ENCODE peak calls at places on chromosome 12, in four cellular contexts. R is heart left ventricle, W is transverse colon, Y is gastrocnemius medialis. N is an unnamed sample.
A peak's percentile ranks its signal among the peaks of the same experiment; 100 is the strongest.

GRCh38 chr12:10849425-10849878 is at the start of gene PRR4:
- DNase-seq in R (no peak), W (no peak), Y (no peak), N (no peak)

GRCh38 chr12:89521348-89522238 is 3.0 kb downstream of the GALNT4 start:
- DNase-seq in R (no peak), W (no peak), Y (no peak), N (no peak)

GRCh38 chr12:58415716-58416115 is 474.3 kb downstream of the ATP23 start:
- DNase-seq in R (no peak), W (no peak), Y (no peak), N (no peak)

GRCh38 chr12:7832059-7832696 is 40.5 kb downstream of the SLC2A14 start:
- DNase-seq in R (no peak), W (no peak), Y (no peak), N (peak; percentile 73)

GRCh38 chr12:88200029-88200428 is 57.9 kb downstream of the TMTC3 start:
- DNase-seq in R (no peak), W (no peak), Y (no peak), N (no peak)

GRCh38 chr12:71321130-71321529 is 118.5 kb upstream of the LGR5 start:
- DNase-seq in R (no peak), W (no peak), Y (no peak), N (no peak)

GRCh38 chr12:62192486-62193250 is 67.5 kb upstream of the USP15 start:
- DNase-seq in R (no peak), W (peak; percentile 20), Y (peak; percentile 17), N (peak; percentile 89)

GRCh38 chr12:27063250-27063851 is 19.0 kb downstream of the C12orf71 start:
- DNase-seq in R (no peak), W (no peak), Y (no peak), N (no peak)

GRCh38 chr12:64757778-64758177 is 1.4 kb downstream of the GNS start:
- DNase-seq in R (no peak), W (no peak), Y (no peak), N (no peak)

GRCh38 chr12:76259071-76259470 is 89.1 kb downstream of the BBS10 start:
- DNase-seq in R (no peak), W (no peak), Y (peak; percentile 29), N (no peak)

GRCh38 chr12:2902287-2902880 is 11.7 kb downstream of the TULP3 start:
- DNase-seq in R (no peak), W (peak; percentile 10), Y (no peak), N (peak; percentile 67)

GRCh38 chr12:92294676-92295440 is 149.2 kb upstream of the BTG1 start:
- DNase-seq in R (no peak), W (no peak), Y (no peak), N (no peak)

GRCh38 chr12:29286081-29286800 is 94.7 kb downstream of the ERGIC2 start:
- DNase-seq in R (no peak), W (no peak), Y (no peak), N (no peak)

GRCh38 chr12:3593906-3594305 is 102.9 kb downstream of the PRMT8 start:
- DNase-seq in R (no peak), W (no peak), Y (no peak), N (no peak)

GRCh38 chr12:29681996-29682534 is 101.7 kb downstream of the TMTC1 start:
- DNase-seq in R (no peak), W (no peak), Y (no peak), N (no peak)

GRCh38 chr12:120798696-120799095 is 73.1 kb downstream of the ACADS start:
- DNase-seq in R (no peak), W (no peak), Y (no peak), N (no peak)

GRCh38 chr12:55629058-55629841 is 7.4 kb upstream of the OR10P1 start:
- DNase-seq in R (no peak), W (no peak), Y (no peak), N (no peak)

GRCh38 chr12:124518051-124518932 is 49.1 kb downstream of the NCOR2 start:
- DNase-seq in R (peak; percentile 98), W (peak; percentile 97), Y (peak; percentile 99), N (peak; percentile 30)

GRCh38 chr12:30764251-30764650 is 9.5 kb upstream of the CAPRIN2 start:
- DNase-seq in R (no peak), W (no peak), Y (no peak), N (no peak)

GRCh38 chr12:124259168-124260066 is 35.5 kb upstream of the RFLNA start:
- DNase-seq in R (no peak), W (no peak), Y (no peak), N (no peak)

GRCh38 chr12:120394483-120395367 is 25.8 kb upstream of the MSI1 start:
- DNase-seq in R (no peak), W (peak; percentile 70), Y (no peak), N (no peak)

GRCh38 chr12:60266381-60266852 is 670.6 kb downstream of the SLC16A7 start:
- DNase-seq in R (no peak), W (no peak), Y (no peak), N (no peak)

GRCh38 chr12:118371354-118372282 is 1.1 kb downstream of the TAOK3 start:
- DNase-seq in R (peak; percentile 76), W (peak; percentile 26), Y (no peak), N (peak; percentile 39)

GRCh38 chr12:46455648-46456352 is 83.2 kb upstream of the SLC38A2 start:
- DNase-seq in R (no peak), W (no peak), Y (peak; percentile 42), N (no peak)

GRCh38 chr12:121578230-121579189 is 2.3 kb downstream of the KDM2B start:
- DNase-seq in R (peak; percentile 63), W (peak; percentile 19), Y (no peak), N (peak; percentile 66)

GRCh38 chr12:132710422-132711168 is at the start of gene PGAM5:
- DNase-seq in R (peak; percentile 92), W (peak; percentile 93), Y (peak; percentile 85), N (peak; percentile 93)
- TF ChIP-seq POLR2A in R (no peak), W (peak; percentile 78), Y (peak; percentile 79), N (peak; percentile 75)

GRCh38 chr12:52011602-52012214 is 5.0 kb downstream of the TAMALIN start:
- DNase-seq in R (peak; percentile 11), W (no peak), Y (no peak), N (no peak)
- TF ChIP-seq POLR2A in R (no peak), W (no peak), Y (no peak), N (no peak)

DNA sequence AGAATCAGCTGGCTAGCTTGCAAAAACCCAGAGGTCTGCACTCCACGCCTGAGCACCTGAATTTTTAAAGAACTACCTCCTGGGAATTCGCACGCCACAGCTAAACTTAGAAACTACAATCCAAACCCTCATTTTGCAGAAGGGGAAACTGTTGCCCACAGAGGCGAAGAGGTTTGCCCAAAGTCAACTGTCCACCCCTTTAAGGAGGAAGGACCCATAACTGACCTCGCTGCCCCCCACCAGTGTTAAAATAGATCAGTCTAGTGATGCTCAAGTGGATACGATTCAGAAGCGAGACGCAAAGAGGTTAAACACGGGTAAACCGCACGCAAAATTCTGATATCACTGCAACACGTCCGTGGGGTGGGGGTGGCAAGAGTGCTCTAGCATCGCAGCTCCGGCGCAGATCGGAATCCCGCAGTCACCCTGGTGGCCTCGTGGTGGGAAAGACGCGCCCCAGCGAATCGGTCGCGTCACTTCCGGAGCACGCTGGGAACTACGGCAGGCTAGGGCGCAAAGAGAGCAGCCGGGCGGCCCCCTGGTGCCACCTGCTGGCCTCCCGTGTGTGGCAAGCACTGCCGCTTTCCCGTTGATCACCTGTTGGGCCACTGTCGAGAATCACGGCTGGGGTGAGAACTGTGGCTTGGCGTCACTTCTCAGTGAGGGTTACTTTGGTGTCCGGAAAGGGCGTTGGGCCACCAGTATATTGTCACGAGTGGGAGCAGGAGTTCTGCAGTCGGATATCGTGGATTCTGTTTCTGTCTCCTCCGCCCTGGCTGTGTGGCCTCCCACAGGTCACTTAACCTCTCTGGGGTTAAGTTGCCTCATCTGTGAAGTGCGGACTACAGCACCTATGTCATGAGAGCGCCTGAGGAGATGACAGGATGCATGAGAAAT is at the start of gene ALKBH2:
- DNase-seq in R (peak; percentile 96), W (peak; percentile 95), Y (peak; percentile 92), N (peak; percentile 95)
- TF ChIP-seq POLR2A in R (no peak), W (peak; percentile 25), Y (peak; percentile 52), N (peak; percentile 56)

GRCh38 chr12:81863406-81863805 is 104.3 kb upstream of the PPFIA2 start:
- DNase-seq in R (no peak), W (no peak), Y (no peak), N (no peak)

DNA sequence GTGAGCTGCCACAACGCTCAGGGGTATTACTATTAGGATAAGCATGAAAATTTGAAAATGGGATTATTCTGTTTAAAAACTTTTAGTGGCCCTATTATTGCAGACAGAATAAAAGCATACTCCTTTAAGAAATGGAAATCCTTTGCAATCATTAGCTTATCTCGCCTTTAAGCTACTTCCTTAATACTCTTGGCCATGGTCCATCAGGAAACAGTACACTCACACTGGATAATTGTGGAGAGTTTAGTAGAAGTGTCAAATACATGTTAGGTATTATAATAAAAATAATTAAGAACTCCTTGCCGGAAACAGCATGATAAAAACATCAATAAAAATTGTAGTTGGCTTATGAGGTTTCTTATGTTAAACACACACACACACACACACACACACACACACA is 100.4 kb upstream of the PPFIA2 start:
- DNase-seq in R (no peak), W (no peak), Y (no peak), N (no peak)
- TF ChIP-seq POLR2A in R (no peak), W (no peak), Y (no peak), N (no peak)

GRCh38 chr12:48783432-48783831 is 5.5 kb downstream of the ADCY6 start:
- DNase-seq in R (no peak), W (no peak), Y (no peak), N (no peak)
- TF ChIP-seq POLR2A in R (no peak), W (no peak), Y (no peak), N (no peak)

DNA sequence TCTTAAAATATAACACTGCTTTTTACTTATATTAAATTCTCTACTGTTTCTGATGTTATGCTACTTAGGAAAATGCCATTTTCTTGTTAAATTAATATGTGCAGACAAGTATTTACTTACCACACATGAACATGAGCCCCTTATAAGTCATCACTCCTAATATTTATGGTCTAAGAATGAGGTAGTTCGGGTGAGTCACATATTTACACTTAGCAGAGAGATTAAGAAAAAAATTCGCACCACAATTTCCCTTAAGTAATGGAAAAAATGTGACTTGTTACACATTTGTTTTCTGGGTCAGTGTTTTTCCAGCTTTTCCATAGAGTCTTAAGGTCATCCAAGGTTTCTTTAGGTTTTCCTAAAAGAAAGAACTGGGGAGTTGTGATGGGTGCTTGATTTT is 68.4 kb downstream of the RERG start:
- DNase-seq in R (no peak), W (no peak), Y (no peak), N (no peak)
- TF ChIP-seq POLR2A in R (no peak), W (no peak), Y (no peak), N (no peak)

DNA sequence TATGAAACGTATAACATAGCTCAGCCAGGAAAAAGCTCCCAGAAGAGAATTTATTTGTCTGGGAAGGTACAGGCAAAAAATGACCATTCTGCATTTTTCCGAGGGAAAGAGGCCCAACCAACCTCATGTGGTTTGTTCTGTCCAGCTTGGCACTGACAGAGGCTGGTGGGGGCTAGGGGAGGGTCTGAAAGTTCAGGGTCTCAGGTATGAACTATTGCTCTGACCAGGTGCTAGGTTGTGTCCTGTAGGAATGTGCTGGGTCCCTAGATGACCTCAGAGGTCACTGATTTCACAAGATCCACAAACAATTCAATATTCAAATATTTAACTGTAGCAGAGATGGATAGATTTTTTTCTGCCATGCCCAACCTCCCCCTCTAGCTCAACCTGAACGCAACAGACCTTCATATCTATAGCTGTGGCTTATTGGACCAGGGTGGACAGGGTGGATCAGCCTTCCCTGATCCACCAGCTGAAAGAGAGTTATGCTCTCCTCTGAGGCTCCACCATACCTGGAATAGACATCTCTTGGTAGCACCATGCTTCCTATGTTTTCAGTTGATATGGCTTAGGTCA is 32.9 kb upstream of the IFT81 start:
- DNase-seq in R (no peak), W (no peak), Y (no peak), N (no peak)
- TF ChIP-seq POLR2A in R (no peak), W (no peak), Y (no peak), N (no peak)

N was measured in erythroblast.